ENCODE peak calls at places on chromosomes 7 and 10, in ten cellular contexts. One of them, this sample, is unnamed.

GRCh38 chr7:108541493-108541892 is 15.6 kb upstream of the PNPLA8 start:
- DNase-seq in psoas muscle: no peak
- DNase-seq in fibroblast of lung: no peak
- DNase-seq in testis: no peak
- DNase-seq in cardiac fibroblast: no peak
- DNase-seq in brain microvascular endothelial cell: no peak
- DNase-seq in Caco-2: no peak
- DNase-seq in epithelial cell of esophagus: no peak
- DNase-seq in AG10803: no peak
- DNase-seq in astrocyte of the cerebellum: no peak
- DNase-seq in this sample: no peak

GRCh38 chr7:37092548-37092947 is 356.1 kb downstream of the ELMO1 start:
- DNase-seq in AG10803: no peak
- DNase-seq in fibroblast of lung: no peak
- DNase-seq in Caco-2: no peak
- DNase-seq in epithelial cell of esophagus: no peak
- DNase-seq in testis: peak
- DNase-seq in cardiac fibroblast: no peak
- DNase-seq in psoas muscle: no peak
- DNase-seq in brain microvascular endothelial cell: no peak
- DNase-seq in astrocyte of the cerebellum: no peak
- DNase-seq in this sample: no peak

GRCh38 chr7:6164491-6164890 is 107.9 kb downstream of the CYTH3 start:
- DNase-seq in psoas muscle: no peak
- DNase-seq in astrocyte of the cerebellum: no peak
- DNase-seq in brain microvascular endothelial cell: peak
- DNase-seq in epithelial cell of esophagus: no peak
- DNase-seq in testis: no peak
- DNase-seq in cardiac fibroblast: no peak
- DNase-seq in fibroblast of lung: no peak
- DNase-seq in AG10803: no peak
- DNase-seq in Caco-2: peak
- DNase-seq in this sample: no peak

GRCh38 chr10:125605167-125605566 is 77.8 kb downstream of the TEX36 start:
- DNase-seq in psoas muscle: no peak
- DNase-seq in cardiac fibroblast: no peak
- DNase-seq in testis: no peak
- DNase-seq in astrocyte of the cerebellum: no peak
- DNase-seq in Caco-2: no peak
- DNase-seq in brain microvascular endothelial cell: peak
- DNase-seq in AG10803: peak
- DNase-seq in epithelial cell of esophagus: no peak
- DNase-seq in fibroblast of lung: peak
- DNase-seq in this sample: peak

GRCh38 chr7:97215556-97215955 is 98.1 kb downstream of the SDHAF3 start:
- DNase-seq in fibroblast of lung: no peak
- DNase-seq in astrocyte of the cerebellum: no peak
- DNase-seq in Caco-2: no peak
- DNase-seq in epithelial cell of esophagus: peak
- DNase-seq in AG10803: no peak
- DNase-seq in brain microvascular endothelial cell: no peak
- DNase-seq in psoas muscle: no peak
- DNase-seq in testis: no peak
- DNase-seq in cardiac fibroblast: no peak
- DNase-seq in this sample: no peak

GRCh38 chr7:70383947-70384475 is 747.9 kb upstream of the GALNT17 start:
- DNase-seq in psoas muscle: no peak
- DNase-seq in testis: no peak
- DNase-seq in epithelial cell of esophagus: no peak
- DNase-seq in AG10803: no peak
- DNase-seq in cardiac fibroblast: no peak
- DNase-seq in astrocyte of the cerebellum: no peak
- DNase-seq in fibroblast of lung: no peak
- DNase-seq in Caco-2: no peak
- DNase-seq in brain microvascular endothelial cell: no peak
- DNase-seq in this sample: no peak

GRCh38 chr10:110170142-110170887 is 37.1 kb upstream of the MXI1 start:
- DNase-seq in psoas muscle: no peak
- DNase-seq in Caco-2: no peak
- DNase-seq in brain microvascular endothelial cell: no peak
- DNase-seq in AG10803: no peak
- DNase-seq in epithelial cell of esophagus: no peak
- DNase-seq in testis: peak
- DNase-seq in fibroblast of lung: no peak
- DNase-seq in cardiac fibroblast: no peak
- DNase-seq in astrocyte of the cerebellum: no peak
- DNase-seq in this sample: no peak

GRCh38 chr10:1379601-1380000 is 323.4 kb downstream of the WDR37 start:
- DNase-seq in testis: peak
- DNase-seq in AG10803: no peak
- DNase-seq in Caco-2: no peak
- DNase-seq in fibroblast of lung: no peak
- DNase-seq in cardiac fibroblast: no peak
- DNase-seq in psoas muscle: no peak
- DNase-seq in brain microvascular endothelial cell: no peak
- DNase-seq in epithelial cell of esophagus: no peak
- DNase-seq in astrocyte of the cerebellum: no peak
- DNase-seq in this sample: no peak

DNA sequence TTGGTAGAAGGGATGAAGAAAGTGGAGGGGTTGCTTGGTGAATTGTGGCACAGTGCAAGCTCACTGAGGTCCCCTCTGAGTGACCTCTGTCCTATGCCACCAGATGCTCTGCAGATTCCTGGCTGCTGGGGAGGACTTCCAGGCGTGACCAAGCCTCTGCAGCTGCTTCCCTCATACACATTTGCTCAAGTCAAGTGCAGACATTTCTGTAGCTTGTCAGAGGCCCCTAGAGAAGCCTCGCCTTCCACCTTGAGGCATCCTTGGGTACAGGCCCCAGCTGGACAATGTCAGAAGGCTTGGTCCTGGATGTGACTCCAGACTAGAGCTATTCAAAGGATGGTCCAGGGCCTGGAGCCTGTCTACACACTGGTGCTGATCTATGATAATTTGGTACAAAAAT is 464.2 kb downstream of the PLXNA4 start:
- DNase-seq in brain microvascular endothelial cell: no peak
- DNase-seq in epithelial cell of esophagus: no peak
- DNase-seq in cardiac fibroblast: no peak
- DNase-seq in AG10803: no peak
- DNase-seq in Caco-2: no peak
- DNase-seq in testis: no peak
- DNase-seq in psoas muscle: no peak
- DNase-seq in astrocyte of the cerebellum: no peak
- DNase-seq in fibroblast of lung: no peak
- DNase-seq in this sample: no peak
- TF ChIP-seq CTCF in brain microvascular endothelial cell: no peak
- TF ChIP-seq CTCF in epithelial cell of esophagus: no peak
- TF ChIP-seq CTCF in cardiac fibroblast: no peak
- TF ChIP-seq CTCF in AG10803: no peak
- TF ChIP-seq CTCF in Caco-2: no peak
- TF ChIP-seq CTCF in testis: no peak
- TF ChIP-seq CTCF in psoas muscle: no peak
- TF ChIP-seq CTCF in astrocyte of the cerebellum: no peak
- TF ChIP-seq CTCF in fibroblast of lung: no peak
- TF ChIP-seq CTCF in this sample: no peak

DNA sequence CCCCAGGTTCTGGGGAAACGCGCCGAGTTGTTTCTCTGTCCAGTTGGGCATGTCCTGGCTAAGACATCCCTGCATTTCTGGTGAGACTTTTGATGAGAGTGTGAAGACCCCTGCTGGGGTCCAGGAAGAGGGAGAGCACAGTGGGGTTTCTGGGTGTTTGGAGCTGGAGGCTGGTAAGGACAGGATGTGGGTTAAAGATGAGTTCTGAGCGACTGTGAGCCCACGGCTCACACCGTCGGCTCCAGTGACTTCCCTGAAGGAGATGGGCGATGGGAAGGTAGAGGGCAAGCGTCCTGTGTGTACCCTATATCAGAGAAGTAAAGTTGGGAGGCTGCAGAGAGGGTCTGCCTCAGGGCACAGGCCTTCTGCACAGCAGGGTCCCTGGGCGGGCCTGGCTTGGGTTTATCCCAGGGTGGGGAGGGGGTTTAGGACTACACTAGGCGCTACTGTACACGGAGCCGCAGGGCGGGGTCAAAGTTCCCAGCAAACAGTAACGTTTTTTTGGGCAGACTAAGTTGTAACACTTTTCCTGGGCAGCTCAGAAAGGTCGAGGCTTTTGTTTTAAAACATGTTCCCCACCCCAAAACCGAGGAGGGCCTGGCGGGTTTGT is 3.6 kb downstream of the EMX2 start:
- DNase-seq in fibroblast of lung: no peak
- DNase-seq in epithelial cell of esophagus: no peak
- DNase-seq in testis: no peak
- DNase-seq in astrocyte of the cerebellum: no peak
- DNase-seq in cardiac fibroblast: no peak
- DNase-seq in AG10803: no peak
- DNase-seq in Caco-2: no peak
- DNase-seq in brain microvascular endothelial cell: no peak
- DNase-seq in psoas muscle: no peak
- DNase-seq in this sample: no peak
- H3K4me3 ChIP-seq in fibroblast of lung: no peak
- H3K4me3 ChIP-seq in epithelial cell of esophagus: no peak
- H3K4me3 ChIP-seq in testis: no peak
- H3K4me3 ChIP-seq in astrocyte of the cerebellum: no peak
- H3K4me3 ChIP-seq in cardiac fibroblast: no peak
- H3K4me3 ChIP-seq in AG10803: peak
- H3K4me3 ChIP-seq in Caco-2: no peak
- H3K4me3 ChIP-seq in brain microvascular endothelial cell: no peak
- H3K4me3 ChIP-seq in psoas muscle: peak
- H3K4me3 ChIP-seq in this sample: no peak

DNA sequence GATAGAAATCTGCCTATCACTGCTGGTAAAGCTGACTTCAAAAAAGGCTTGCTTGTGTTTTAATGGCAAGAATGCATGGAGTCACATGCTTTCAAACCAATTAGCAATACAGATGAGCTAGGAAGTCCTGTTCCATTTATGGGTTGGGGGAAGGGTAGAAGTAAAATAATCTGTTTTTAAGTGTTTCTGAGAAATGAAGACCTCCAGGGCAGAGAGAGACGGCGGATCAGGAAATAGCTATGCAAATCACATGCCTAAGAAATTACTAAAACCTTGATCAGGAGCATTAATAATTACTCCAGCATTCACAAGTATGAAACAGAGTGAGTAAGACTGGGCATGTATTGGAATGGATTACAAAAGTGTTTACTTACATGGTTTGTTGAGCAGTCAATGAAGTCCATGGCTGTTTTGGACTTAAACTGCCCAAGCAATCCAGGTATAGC is 142.0 kb downstream of the ARID5B start:
- DNase-seq in Caco-2: no peak
- DNase-seq in testis: no peak
- DNase-seq in epithelial cell of esophagus: peak
- DNase-seq in AG10803: peak
- DNase-seq in fibroblast of lung: peak
- DNase-seq in psoas muscle: no peak
- DNase-seq in brain microvascular endothelial cell: no peak
- DNase-seq in cardiac fibroblast: peak
- DNase-seq in astrocyte of the cerebellum: peak
- DNase-seq in this sample: no peak
- TF ChIP-seq CTCF in Caco-2: no peak
- TF ChIP-seq CTCF in testis: no peak
- TF ChIP-seq CTCF in epithelial cell of esophagus: no peak
- TF ChIP-seq CTCF in AG10803: no peak
- TF ChIP-seq CTCF in fibroblast of lung: no peak
- TF ChIP-seq CTCF in psoas muscle: no peak
- TF ChIP-seq CTCF in brain microvascular endothelial cell: no peak
- TF ChIP-seq CTCF in cardiac fibroblast: no peak
- TF ChIP-seq CTCF in astrocyte of the cerebellum: no peak
- TF ChIP-seq CTCF in this sample: no peak

GRCh38 chr10:21423850-21424249 is 101.6 kb downstream of the SKIDA1 start:
- DNase-seq in cardiac fibroblast: no peak
- DNase-seq in fibroblast of lung: no peak
- DNase-seq in testis: no peak
- DNase-seq in Caco-2: no peak
- DNase-seq in AG10803: no peak
- DNase-seq in epithelial cell of esophagus: no peak
- DNase-seq in brain microvascular endothelial cell: no peak
- DNase-seq in psoas muscle: no peak
- DNase-seq in astrocyte of the cerebellum: no peak
- DNase-seq in this sample: no peak
- H3K4me3 ChIP-seq in cardiac fibroblast: no peak
- H3K4me3 ChIP-seq in fibroblast of lung: no peak
- H3K4me3 ChIP-seq in testis: no peak
- H3K4me3 ChIP-seq in Caco-2: no peak
- H3K4me3 ChIP-seq in AG10803: no peak
- H3K4me3 ChIP-seq in epithelial cell of esophagus: no peak
- H3K4me3 ChIP-seq in brain microvascular endothelial cell: no peak
- H3K4me3 ChIP-seq in psoas muscle: no peak
- H3K4me3 ChIP-seq in astrocyte of the cerebellum: no peak
- H3K4me3 ChIP-seq in this sample: no peak

GRCh38 chr7:124101173-124101768 is 68.4 kb upstream of the TMEM229A start:
- DNase-seq in Caco-2: no peak
- DNase-seq in AG10803: no peak
- DNase-seq in astrocyte of the cerebellum: no peak
- DNase-seq in fibroblast of lung: no peak
- DNase-seq in brain microvascular endothelial cell: no peak
- DNase-seq in psoas muscle: no peak
- DNase-seq in epithelial cell of esophagus: peak
- DNase-seq in cardiac fibroblast: peak
- DNase-seq in testis: peak
- DNase-seq in this sample: no peak
- TF ChIP-seq CTCF in Caco-2: no peak
- TF ChIP-seq CTCF in AG10803: no peak
- TF ChIP-seq CTCF in astrocyte of the cerebellum: peak
- TF ChIP-seq CTCF in fibroblast of lung: peak
- TF ChIP-seq CTCF in brain microvascular endothelial cell: peak
- TF ChIP-seq CTCF in psoas muscle: peak
- TF ChIP-seq CTCF in epithelial cell of esophagus: peak
- TF ChIP-seq CTCF in cardiac fibroblast: peak
- TF ChIP-seq CTCF in testis: peak
- TF ChIP-seq CTCF in this sample: no peak